ENCODE peak calls at places on chromosome X, in nine cellular contexts. F, X, B, Y, D, C, A, U and O are unnamed samples.

GRCh38 chrX:131704136-131704695 is 160.3 kb downstream of the OR13H1 start:
- DNase-seq in B (peak), X (peak), U (no peak), Y (peak), F (no peak), C (peak), A (no peak), D (peak), O (peak)

GRCh38 chrX:7568130-7568529 is 274.8 kb upstream of the VCX start:
- DNase-seq in C (no peak), F (no peak), B (no peak), U (no peak), Y (no peak), D (no peak), X (no peak), A (no peak), O (no peak)

GRCh38 chrX:109839694-109840358 is 106.8 kb upstream of the ACSL4 start:
- DNase-seq in U (peak), Y (peak), B (peak), F (peak), A (peak), X (peak), D (peak), C (no peak), O (no peak)

GRCh38 chrX:64580035-64580434 is 184.8 kb upstream of the MTMR8 start:
- DNase-seq in B (no peak), A (peak), X (no peak), C (no peak), U (no peak), D (no peak), F (no peak), Y (peak), O (no peak)

GRCh38 chrX:9875801-9876200 is 89.6 kb downstream of the SHROOM2 start:
- DNase-seq in U (no peak), B (no peak), F (no peak), X (no peak), D (no peak), Y (no peak), A (no peak), C (no peak), O (no peak)

GRCh38 chrX:28888421-28888820 is 301.2 kb downstream of the IL1RAPL1 start:
- DNase-seq in U (no peak), X (no peak), A (no peak), B (no peak), F (no peak), Y (no peak), D (peak), C (no peak), O (no peak)

GRCh38 chrX:140572724-140573123 is 67.9 kb upstream of the SOX3 start:
- DNase-seq in X (peak), Y (peak), D (peak), F (peak), B (peak), U (no peak), A (peak), C (no peak), O (peak)

GRCh38 chrX:72052415-72053090 is 79.2 kb downstream of the RTL5 start:
- DNase-seq in U (no peak), F (no peak), Y (peak), A (no peak), B (no peak), X (peak), D (peak), C (no peak), O (no peak)

GRCh38 chrX:48470833-48471118 is 716 bp upstream of the SLC38A5 start:
- DNase-seq in A (no peak), X (no peak), Y (no peak), D (no peak), F (no peak), B (no peak), U (no peak), C (no peak), O (no peak)

GRCh38 chrX:148507413-148507812 is 7.0 kb downstream of the AFF2 start:
- DNase-seq in A (no peak), Y (no peak), F (no peak), X (no peak), B (no peak), C (no peak), U (no peak), D (no peak), O (no peak)

GRCh38 chrX:66015152-66015827 is 24.6 kb downstream of the VSIG4 start:
- DNase-seq in F (no peak), Y (no peak), U (no peak), X (no peak), D (no peak), B (no peak), C (no peak), A (no peak), O (peak)

GRCh38 chrX:57453901-57454300 is 137.9 kb upstream of the ZXDB start:
- DNase-seq in U (no peak), X (peak), F (no peak), Y (peak), C (no peak), A (peak), D (no peak), B (peak), O (peak)

GRCh38 chrX:64204701-64205440 is 637 bp downstream of the AMER1 start:
- DNase-seq in A (peak), X (peak), F (peak), B (peak), C (no peak), U (no peak), Y (peak), D (peak), O (peak)

GRCh38 chrX:1545776-1546408 is 8.9 kb upstream of the P2RY8 start:
- DNase-seq in A (no peak), F (no peak), X (no peak), C (no peak), B (no peak), Y (no peak), D (no peak), U (no peak), O (no peak)

GRCh38 chrX:49041683-49042529 is 1.3 kb downstream of the TFE3 start:
- DNase-seq in X (peak), A (no peak), D (peak), U (no peak), B (peak), F (peak), Y (peak), C (no peak), O (no peak)

GRCh38 chrX:132532097-132532496 is 43.3 kb upstream of the MBNL3 start:
- DNase-seq in U (no peak), X (no peak), D (no peak), B (no peak), F (no peak), C (no peak), A (no peak), Y (no peak), O (peak)

GRCh38 chrX:45758319-45758718 is 557.6 kb upstream of the DIPK2B start:
- DNase-seq in A (no peak), F (no peak), Y (no peak), U (no peak), C (no peak), X (peak), B (peak), D (peak), O (peak)

GRCh38 chrX:40329616-40330015 is 231.9 kb upstream of the BCOR start:
- DNase-seq in F (no peak), Y (no peak), C (no peak), D (no peak), X (no peak), A (no peak), U (no peak), B (no peak), O (no peak)

GRCh38 chrX:11591712-11592351 is 73.9 kb downstream of the ARHGAP6 start:
- DNase-seq in F (no peak), Y (peak), U (no peak), B (no peak), C (no peak), X (no peak), D (no peak), A (no peak), O (peak)

GRCh38 chrX:39856472-39857121 is 241.2 kb downstream of the BCOR start:
- DNase-seq in B (no peak), C (no peak), D (no peak), Y (no peak), X (no peak), A (no peak), U (no peak), F (no peak), O (no peak)

GRCh38 chrX:151920530-151920929 is 7.8 kb downstream of the MAGEA4 start:
- DNase-seq in D (no peak), U (no peak), C (no peak), A (no peak), B (no peak), F (no peak), Y (no peak), X (no peak), O (no peak)

GRCh38 chrX:1401611-1402430 is 9.9 kb upstream of the SLC25A6 start:
- DNase-seq in B (no peak), A (no peak), C (no peak), X (no peak), D (no peak), Y (no peak), U (no peak), F (no peak), O (no peak)

GRCh38 chrX:17788439-17788838 is 51.1 kb downstream of the SCML1 start:
- DNase-seq in C (no peak), U (peak), A (peak), X (peak), Y (peak), B (peak), D (peak), F (peak), O (peak)

GRCh38 chrX:40172169-40172979 is 74.6 kb upstream of the BCOR start:
- DNase-seq in U (no peak), Y (peak), A (peak), F (peak), C (no peak), X (peak), D (peak), B (peak), O (no peak)

GRCh38 chrX:73577368-73577767 is 14.4 kb downstream of the CHIC1 start:
- DNase-seq in Y (peak), U (no peak), A (peak), C (peak), B (peak), F (no peak), X (peak), D (peak), O (no peak)

GRCh38 chrX:57918750-57919436 is 8.6 kb upstream of the ZXDA start:
- DNase-seq in C (no peak), U (peak), X (peak), A (no peak), D (no peak), B (no peak), Y (peak), F (no peak), O (peak)

GRCh38 chrX:11367609-11368430 is 74.6 kb downstream of the AMELX start:
- DNase-seq in C (no peak), X (no peak), Y (no peak), A (no peak), B (no peak), F (no peak), U (no peak), D (peak), O (no peak)

DNA sequence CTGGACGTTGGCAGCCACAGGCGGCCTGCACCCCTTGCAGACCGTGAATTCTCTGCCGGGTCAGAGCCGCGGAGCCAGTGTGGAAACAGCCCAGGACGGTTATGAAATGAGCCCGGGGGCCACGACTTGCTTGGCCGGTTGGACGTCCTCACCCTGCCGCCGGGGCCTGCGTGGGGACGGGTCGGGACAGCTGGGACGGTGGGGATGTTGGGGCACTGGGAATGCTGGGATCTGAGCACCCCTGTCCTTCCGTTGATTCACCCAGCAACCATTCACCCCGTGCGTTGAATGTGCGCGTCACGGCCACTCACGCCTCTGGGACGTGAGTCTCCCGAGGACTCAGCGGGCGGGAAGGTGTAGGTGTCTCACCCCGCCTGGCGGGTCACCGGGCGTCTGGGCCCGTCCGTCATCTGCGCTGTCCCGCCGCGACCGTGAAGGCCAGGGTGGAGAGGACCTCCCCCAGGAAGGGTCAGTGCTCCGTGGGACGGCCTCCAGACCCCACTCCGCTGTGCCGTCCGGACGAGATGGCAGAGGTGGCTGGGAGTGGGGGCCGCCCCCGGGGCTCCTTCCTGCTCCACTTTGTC is 4.5 kb upstream of the PLCXD1 start:
- DNase-seq in C (peak), Y (no peak), D (peak), A (peak), X (peak), B (peak), U (no peak), F (peak), O (no peak)
- TF ChIP-seq EZH2 in C (no peak), Y (no peak), D (no peak), A (no peak), X (no peak), B (no peak), U (no peak), F (no peak), O (no peak)

GRCh38 chrX:6227445-6227820 is 1.2 kb downstream of the NLGN4X start:
- DNase-seq in D (peak), B (no peak), F (no peak), X (no peak), A (peak), Y (peak), C (no peak), U (no peak), O (no peak)
- TF ChIP-seq EZH2 in D (no peak), B (peak), F (no peak), X (no peak), A (no peak), Y (no peak), C (no peak), U (no peak), O (no peak)

DNA sequence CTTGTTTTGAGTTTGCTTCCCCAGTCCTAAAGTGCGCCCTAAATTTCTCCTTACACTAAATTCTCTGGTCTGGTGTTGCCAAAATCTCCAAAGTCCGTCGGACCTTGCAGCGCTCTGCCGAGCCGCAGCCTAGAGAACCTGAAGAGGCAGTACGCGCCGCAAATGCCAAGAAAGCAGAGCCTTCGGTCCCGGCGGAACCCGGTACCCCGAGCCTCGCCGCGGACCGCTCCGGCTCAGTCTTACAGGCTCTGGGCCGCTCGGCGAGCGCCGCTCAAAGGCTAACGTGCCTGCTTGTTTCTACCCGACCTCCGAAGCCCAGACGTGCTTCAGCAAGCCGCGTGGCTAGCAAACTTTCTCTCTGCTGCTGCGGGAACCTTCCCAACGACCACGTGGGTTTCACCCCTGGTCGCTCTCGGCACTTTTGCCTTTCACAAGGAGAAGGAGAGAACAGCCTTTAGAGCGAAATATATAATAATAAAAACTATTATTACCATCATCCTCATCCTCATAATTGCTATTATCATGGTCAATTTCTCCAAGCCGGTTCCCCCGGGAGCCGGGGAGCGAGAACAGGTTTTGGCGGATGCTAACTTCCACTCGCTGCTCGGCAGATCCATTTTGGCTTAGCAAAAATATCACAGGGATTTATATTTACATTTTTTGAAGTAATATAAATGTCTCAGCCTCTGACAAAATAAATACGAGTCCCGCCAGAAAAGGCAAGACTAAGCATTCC is 2.2 kb upstream of the HTR2C start:
- DNase-seq in B (no peak), Y (peak), F (peak), D (no peak), U (no peak), C (no peak), A (peak), X (peak), O (no peak)
- TF ChIP-seq EZH2 in B (peak), Y (peak), F (peak), D (no peak), U (no peak), C (no peak), A (peak), X (no peak), O (no peak)

GRCh38 chrX:74923942-74924448 is 1.3 kb downstream of the NEXMIF start:
- DNase-seq in F (peak), A (peak), U (no peak), B (no peak), Y (peak), X (peak), D (no peak), C (no peak), O (no peak)

GRCh38 chrX:74925210-74926088 is at the start of gene NEXMIF:
- DNase-seq in A (peak), B (no peak), U (no peak), X (peak), F (no peak), Y (peak), C (no peak), D (peak), O (peak)

GRCh38 chrX:74922922-74923321 is 2.3 kb downstream of the NEXMIF start:
- DNase-seq in D (no peak), U (no peak), F (no peak), A (no peak), B (no peak), Y (no peak), C (no peak), X (no peak), O (peak)

DNA sequence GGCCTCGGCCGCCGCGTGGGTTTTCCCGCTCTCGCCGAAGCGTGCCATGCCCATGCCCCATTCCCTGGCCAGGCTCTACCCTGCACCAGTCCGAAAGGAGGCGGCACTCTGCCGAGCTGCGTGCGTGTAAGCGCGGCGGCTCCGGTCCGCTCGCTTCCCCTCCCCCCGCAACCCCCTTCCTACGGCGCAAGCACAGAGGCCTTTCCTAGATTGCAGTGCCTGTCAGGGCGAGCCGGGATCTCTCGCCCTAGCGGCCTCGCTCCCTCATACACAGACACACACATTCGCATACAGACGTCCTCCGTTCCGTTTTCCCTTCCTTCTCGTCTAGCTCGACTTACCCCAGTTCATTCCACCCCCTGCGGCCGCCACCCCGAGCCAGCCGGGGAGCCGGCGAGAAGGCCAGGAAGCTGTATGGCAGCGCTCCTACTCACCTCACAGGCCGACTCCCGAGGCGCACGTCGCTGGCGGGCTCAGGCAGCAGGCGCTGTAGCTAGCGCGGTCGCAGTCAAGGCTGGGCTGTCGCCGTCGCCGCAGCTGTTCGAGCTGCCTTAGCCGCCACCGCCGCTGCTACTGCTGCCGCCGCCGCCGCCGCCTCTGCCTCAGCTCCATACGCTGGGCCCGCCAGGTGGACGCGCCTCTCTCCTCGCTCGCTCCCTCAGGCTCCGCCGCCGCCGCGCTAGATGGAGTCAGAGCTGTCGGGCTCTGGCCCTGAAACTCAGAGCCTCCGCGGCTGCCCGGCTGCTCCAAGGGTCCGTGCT is 623 bp downstream of the NEXMIF start:
- DNase-seq in F (peak), D (peak), U (no peak), C (no peak), Y (peak), B (peak), A (peak), X (peak), O (peak)
- TF ChIP-seq EZH2 in F (no peak), D (peak), U (no peak), C (no peak), Y (no peak), B (no peak), A (peak), X (no peak), O (no peak)

GRCh38 chrX:100830547-100830946 is 10.4 kb downstream of the CSTF2 start:
- DNase-seq in X (no peak), D (no peak), B (no peak), A (no peak), Y (no peak), U (no peak), F (no peak), C (no peak), O (no peak)
- TF ChIP-seq EZH2 in X (no peak), D (no peak), B (no peak), A (no peak), Y (no peak), U (no peak), F (no peak), C (no peak), O (no peak)

GRCh38 chrX:120310861-120311631 is at the start of gene TMEM255A:
- DNase-seq in C (peak), A (peak), X (peak), F (peak), Y (peak), U (no peak), D (peak), B (no peak), O (peak)
- TF ChIP-seq EZH2 in C (no peak), A (no peak), X (peak), F (no peak), Y (peak), U (no peak), D (peak), B (no peak), O (no peak)